ENCODE peak calls at places on chromosome 20, in nine cellular contexts. One of them, this sample, is unnamed.

GRCh38 chr20:41154436-41155176 is 17.3 kb downstream of the PLCG1 start:
- DNase-seq in endothelial cell of umbilical vein: no peak
- DNase-seq in Peyer's patch: no peak
- DNase-seq in fibroblast of lung: no peak
- DNase-seq in IMR-90: no peak
- DNase-seq in pancreas: no peak
- DNase-seq in spleen: no peak
- DNase-seq in upper lobe of right lung: no peak
- DNase-seq in mammary epithelial cell: no peak
- DNase-seq in this sample: no peak

GRCh38 chr20:10339609-10340008 is 94.4 kb downstream of the MKKS start:
- DNase-seq in endothelial cell of umbilical vein: no peak
- DNase-seq in Peyer's patch: no peak
- DNase-seq in fibroblast of lung: no peak
- DNase-seq in IMR-90: no peak
- DNase-seq in pancreas: no peak
- DNase-seq in spleen: no peak
- DNase-seq in upper lobe of right lung: no peak
- DNase-seq in mammary epithelial cell: no peak
- DNase-seq in this sample: no peak

GRCh38 chr20:59850018-59850641 is 83.3 kb downstream of the SYCP2 start:
- DNase-seq in endothelial cell of umbilical vein: peak
- DNase-seq in Peyer's patch: no peak
- DNase-seq in fibroblast of lung: peak
- DNase-seq in IMR-90: peak
- DNase-seq in pancreas: no peak
- DNase-seq in spleen: no peak
- DNase-seq in upper lobe of right lung: no peak
- DNase-seq in mammary epithelial cell: no peak
- DNase-seq in this sample: no peak

GRCh38 chr20:9609892-9610502 is 95.6 kb downstream of the LAMP5 start:
- DNase-seq in endothelial cell of umbilical vein: peak
- DNase-seq in Peyer's patch: no peak
- DNase-seq in fibroblast of lung: peak
- DNase-seq in IMR-90: peak
- DNase-seq in pancreas: no peak
- DNase-seq in spleen: no peak
- DNase-seq in upper lobe of right lung: no peak
- DNase-seq in mammary epithelial cell: peak
- DNase-seq in this sample: peak

GRCh38 chr20:32325706-32326506 is 32.2 kb upstream of the ASXL1 start:
- DNase-seq in endothelial cell of umbilical vein: peak
- DNase-seq in Peyer's patch: peak
- DNase-seq in fibroblast of lung: peak
- DNase-seq in IMR-90: peak
- DNase-seq in pancreas: no peak
- DNase-seq in spleen: no peak
- DNase-seq in upper lobe of right lung: no peak
- DNase-seq in mammary epithelial cell: peak
- DNase-seq in this sample: peak

GRCh38 chr20:34037121-34037520 is 43.4 kb downstream of the RALY start:
- DNase-seq in endothelial cell of umbilical vein: no peak
- DNase-seq in Peyer's patch: no peak
- DNase-seq in fibroblast of lung: no peak
- DNase-seq in IMR-90: no peak
- DNase-seq in pancreas: no peak
- DNase-seq in spleen: peak
- DNase-seq in upper lobe of right lung: no peak
- DNase-seq in mammary epithelial cell: peak
- DNase-seq in this sample: no peak

GRCh38 chr20:51639206-51639832 is 96.8 kb upstream of the NFATC2 start:
- DNase-seq in endothelial cell of umbilical vein: peak
- DNase-seq in Peyer's patch: peak
- DNase-seq in fibroblast of lung: peak
- DNase-seq in IMR-90: peak
- DNase-seq in pancreas: peak
- DNase-seq in spleen: peak
- DNase-seq in upper lobe of right lung: no peak
- DNase-seq in mammary epithelial cell: peak
- DNase-seq in this sample: peak

GRCh38 chr20:1422756-1423155 is 29.9 kb upstream of the FKBP1A start:
- DNase-seq in endothelial cell of umbilical vein: no peak
- DNase-seq in Peyer's patch: no peak
- DNase-seq in fibroblast of lung: no peak
- DNase-seq in IMR-90: peak
- DNase-seq in pancreas: no peak
- DNase-seq in spleen: no peak
- DNase-seq in upper lobe of right lung: no peak
- DNase-seq in mammary epithelial cell: no peak
- DNase-seq in this sample: no peak

GRCh38 chr20:10218536-10219451 is at the start of gene SNAP25:
- DNase-seq in endothelial cell of umbilical vein: peak
- DNase-seq in Peyer's patch: no peak
- DNase-seq in fibroblast of lung: peak
- DNase-seq in IMR-90: peak
- DNase-seq in pancreas: peak
- DNase-seq in spleen: no peak
- DNase-seq in upper lobe of right lung: no peak
- DNase-seq in mammary epithelial cell: peak
- DNase-seq in this sample: peak

GRCh38 chr20:23419995-23420901 is 1.0 kb downstream of the NAPB start:
- DNase-seq in endothelial cell of umbilical vein: peak
- DNase-seq in Peyer's patch: peak
- DNase-seq in fibroblast of lung: peak
- DNase-seq in IMR-90: peak
- DNase-seq in pancreas: peak
- DNase-seq in spleen: peak
- DNase-seq in upper lobe of right lung: peak
- DNase-seq in mammary epithelial cell: peak
- DNase-seq in this sample: peak

GRCh38 chr20:63973636-63974401 is 4.1 kb upstream of the ZNF512B start:
- DNase-seq in endothelial cell of umbilical vein: peak
- DNase-seq in Peyer's patch: peak
- DNase-seq in fibroblast of lung: peak
- DNase-seq in IMR-90: peak
- DNase-seq in pancreas: peak
- DNase-seq in spleen: peak
- DNase-seq in upper lobe of right lung: peak
- DNase-seq in mammary epithelial cell: peak
- DNase-seq in this sample: peak

GRCh38 chr20:63917811-63918210 is 22.9 kb downstream of the DNAJC5 start:
- DNase-seq in endothelial cell of umbilical vein: no peak
- DNase-seq in Peyer's patch: no peak
- DNase-seq in fibroblast of lung: no peak
- DNase-seq in IMR-90: no peak
- DNase-seq in pancreas: no peak
- DNase-seq in spleen: no peak
- DNase-seq in upper lobe of right lung: no peak
- DNase-seq in mammary epithelial cell: no peak
- DNase-seq in this sample: no peak

GRCh38 chr20:45010399-45010828 is 44.1 kb downstream of the STK4 start:
- DNase-seq in endothelial cell of umbilical vein: peak
- DNase-seq in Peyer's patch: no peak
- DNase-seq in fibroblast of lung: peak
- DNase-seq in IMR-90: peak
- DNase-seq in pancreas: no peak
- DNase-seq in spleen: no peak
- DNase-seq in upper lobe of right lung: no peak
- DNase-seq in mammary epithelial cell: peak
- DNase-seq in this sample: peak

GRCh38 chr20:45012682-45013302 is 46.5 kb downstream of the STK4 start:
- DNase-seq in endothelial cell of umbilical vein: no peak
- DNase-seq in Peyer's patch: no peak
- DNase-seq in fibroblast of lung: peak
- DNase-seq in IMR-90: peak
- DNase-seq in pancreas: no peak
- DNase-seq in spleen: no peak
- DNase-seq in upper lobe of right lung: no peak
- DNase-seq in mammary epithelial cell: no peak
- DNase-seq in this sample: no peak

GRCh38 chr20:45008521-45009049 is 42.3 kb downstream of the STK4 start:
- DNase-seq in endothelial cell of umbilical vein: no peak
- DNase-seq in Peyer's patch: no peak
- DNase-seq in fibroblast of lung: no peak
- DNase-seq in IMR-90: peak
- DNase-seq in pancreas: no peak
- DNase-seq in spleen: no peak
- DNase-seq in upper lobe of right lung: no peak
- DNase-seq in mammary epithelial cell: no peak
- DNase-seq in this sample: no peak

GRCh38 chr20:45014671-45015415 is 48.5 kb downstream of the STK4 start:
- DNase-seq in endothelial cell of umbilical vein: no peak
- DNase-seq in Peyer's patch: no peak
- DNase-seq in fibroblast of lung: peak
- DNase-seq in IMR-90: peak
- DNase-seq in pancreas: no peak
- DNase-seq in spleen: no peak
- DNase-seq in upper lobe of right lung: no peak
- DNase-seq in mammary epithelial cell: peak
- DNase-seq in this sample: peak

GRCh38 chr20:45011108-45011526 is 44.8 kb downstream of the STK4 start:
- DNase-seq in endothelial cell of umbilical vein: peak
- DNase-seq in Peyer's patch: no peak
- DNase-seq in fibroblast of lung: peak
- DNase-seq in IMR-90: peak
- DNase-seq in pancreas: no peak
- DNase-seq in spleen: no peak
- DNase-seq in upper lobe of right lung: no peak
- DNase-seq in mammary epithelial cell: peak
- DNase-seq in this sample: peak
- H3K27ac ChIP-seq in endothelial cell of umbilical vein: no peak
- H3K27ac ChIP-seq in Peyer's patch: no peak
- H3K27ac ChIP-seq in fibroblast of lung: no peak
- H3K27ac ChIP-seq in IMR-90: no peak
- H3K27ac ChIP-seq in pancreas: no peak
- H3K27ac ChIP-seq in spleen: no peak
- H3K27ac ChIP-seq in upper lobe of right lung: no peak
- H3K27ac ChIP-seq in mammary epithelial cell: peak
- H3K27ac ChIP-seq in this sample: peak

DNA sequence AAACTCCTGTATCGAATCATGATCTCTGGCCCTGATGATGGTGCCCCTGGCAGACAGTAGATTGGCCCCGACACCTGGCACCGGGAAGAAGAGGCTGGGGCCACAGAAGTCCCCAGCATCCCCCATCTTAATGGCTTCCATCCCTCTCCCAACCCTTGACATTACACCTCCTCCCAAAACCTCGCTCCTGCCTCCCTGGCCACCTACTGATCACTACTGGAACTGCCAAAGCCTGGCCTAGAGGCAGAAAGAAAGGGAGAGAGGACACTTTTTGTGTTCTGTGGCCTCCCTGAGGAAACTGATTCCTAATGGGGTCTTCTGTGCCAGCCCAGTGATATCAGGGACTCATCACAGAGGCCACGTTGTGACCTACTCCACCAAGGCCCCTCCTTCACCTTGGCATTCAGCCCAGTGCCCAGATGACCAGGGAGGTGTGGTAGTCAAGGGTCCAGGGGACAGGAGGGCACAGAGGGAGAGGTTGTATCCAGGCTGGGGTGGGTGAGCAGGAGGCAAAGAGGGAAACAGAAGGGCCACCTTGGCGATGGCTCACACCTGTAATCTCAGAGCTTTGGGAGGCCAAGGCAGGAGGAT is 6.1 kb downstream of the C20orf173 start:
- DNase-seq in endothelial cell of umbilical vein: no peak
- DNase-seq in Peyer's patch: no peak
- DNase-seq in fibroblast of lung: no peak
- DNase-seq in IMR-90: no peak
- DNase-seq in pancreas: no peak
- DNase-seq in spleen: no peak
- DNase-seq in upper lobe of right lung: no peak
- DNase-seq in mammary epithelial cell: peak
- DNase-seq in this sample: no peak
- TF ChIP-seq CTCF in endothelial cell of umbilical vein: peak
- TF ChIP-seq CTCF in Peyer's patch: peak
- TF ChIP-seq CTCF in fibroblast of lung: peak
- TF ChIP-seq CTCF in IMR-90: peak
- TF ChIP-seq CTCF in pancreas: peak
- TF ChIP-seq CTCF in spleen: peak
- TF ChIP-seq CTCF in upper lobe of right lung: peak
- TF ChIP-seq CTCF in mammary epithelial cell: peak
- TF ChIP-seq CTCF in this sample: peak

DNA sequence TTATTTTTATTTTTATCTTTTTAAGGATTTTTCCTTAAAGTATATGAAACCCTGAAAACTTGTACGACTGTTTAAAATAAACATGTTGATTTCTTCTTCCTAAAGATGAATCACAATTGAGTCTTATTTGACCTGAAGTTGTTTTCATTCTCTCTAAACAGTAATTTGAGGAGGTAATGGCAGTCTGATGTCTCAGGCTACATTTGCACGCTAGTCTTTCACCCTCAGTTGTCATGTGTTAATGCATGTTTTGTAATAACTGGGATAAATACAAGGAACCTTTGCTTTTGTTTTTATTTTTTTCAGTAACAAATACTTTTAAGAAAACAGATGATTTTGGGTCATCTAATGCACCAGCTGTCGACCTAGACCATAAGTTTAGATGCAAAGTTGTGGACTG is 55.2 kb downstream of the SCAND1 start:
- DNase-seq in endothelial cell of umbilical vein: no peak
- DNase-seq in Peyer's patch: no peak
- DNase-seq in fibroblast of lung: no peak
- DNase-seq in IMR-90: peak
- DNase-seq in pancreas: no peak
- DNase-seq in spleen: no peak
- DNase-seq in upper lobe of right lung: no peak
- DNase-seq in mammary epithelial cell: no peak
- DNase-seq in this sample: no peak
- H3K27ac ChIP-seq in endothelial cell of umbilical vein: no peak
- H3K27ac ChIP-seq in Peyer's patch: no peak
- H3K27ac ChIP-seq in fibroblast of lung: no peak
- H3K27ac ChIP-seq in IMR-90: peak
- H3K27ac ChIP-seq in pancreas: no peak
- H3K27ac ChIP-seq in spleen: no peak
- H3K27ac ChIP-seq in upper lobe of right lung: no peak
- H3K27ac ChIP-seq in mammary epithelial cell: no peak
- H3K27ac ChIP-seq in this sample: no peak

DNA sequence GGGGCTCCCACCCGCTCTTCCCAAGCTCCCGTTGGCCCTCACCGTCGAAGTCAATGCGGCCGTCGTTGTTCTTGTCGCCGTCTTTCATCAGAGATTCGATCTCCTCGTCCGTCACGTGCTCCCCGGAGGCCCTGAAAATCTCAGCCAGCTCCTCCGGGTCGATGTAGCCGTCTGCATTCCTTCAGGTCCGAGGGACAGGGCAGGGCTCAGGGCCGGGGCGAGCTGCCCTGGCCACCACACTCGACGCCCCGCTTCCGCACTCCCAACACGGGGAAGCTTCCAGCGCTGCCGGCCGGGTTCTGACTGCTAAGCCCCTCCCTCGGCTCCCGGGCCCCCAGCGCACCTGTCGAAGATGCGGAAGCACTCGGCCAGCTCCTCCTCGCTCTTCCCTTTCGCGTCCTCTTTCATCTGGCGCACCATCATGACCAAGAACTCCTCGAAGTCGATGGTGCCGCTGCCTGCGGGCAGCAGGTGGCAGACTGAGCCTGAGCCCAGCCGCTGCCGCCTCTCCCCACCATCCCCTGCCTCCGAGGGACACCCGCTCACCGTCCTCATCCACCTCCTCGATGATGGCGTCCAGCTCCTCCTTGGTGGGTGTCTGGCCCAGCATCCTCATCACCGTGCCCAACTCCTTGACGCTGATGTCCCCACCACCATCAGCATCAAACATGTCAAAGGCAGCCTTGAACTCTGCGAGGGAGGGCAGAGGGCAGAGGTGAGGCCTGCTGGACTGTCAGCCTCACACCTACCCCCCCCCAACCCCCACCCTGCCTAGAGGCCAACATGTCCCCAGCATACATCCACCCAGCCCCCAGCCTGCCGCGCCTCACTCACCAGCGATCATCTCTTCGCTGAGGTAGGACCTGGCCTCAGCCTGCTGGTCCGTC is 2.9 kb downstream of the TNNC2 start:
- DNase-seq in endothelial cell of umbilical vein: peak
- DNase-seq in Peyer's patch: peak
- DNase-seq in fibroblast of lung: peak
- DNase-seq in IMR-90: no peak
- DNase-seq in pancreas: peak
- DNase-seq in spleen: peak
- DNase-seq in upper lobe of right lung: no peak
- DNase-seq in mammary epithelial cell: peak
- DNase-seq in this sample: no peak
- TF ChIP-seq CTCF in endothelial cell of umbilical vein: peak
- TF ChIP-seq CTCF in Peyer's patch: no peak
- TF ChIP-seq CTCF in fibroblast of lung: peak
- TF ChIP-seq CTCF in IMR-90: peak
- TF ChIP-seq CTCF in pancreas: no peak
- TF ChIP-seq CTCF in spleen: peak
- TF ChIP-seq CTCF in upper lobe of right lung: peak
- TF ChIP-seq CTCF in mammary epithelial cell: peak
- TF ChIP-seq CTCF in this sample: peak